ENCODE peak calls at places on chromosomes 12 and 14, in ten cellular contexts. T is endothelial cell of umbilical vein, Z is body of pancreas, E is Peyer's patch, K is ovary, B is lower leg skin, C is A549, Y is breast epithelium, S is uterus, G is testis. O is an unnamed sample.

GRCh38 chr12:119308743-119309456 is 25.6 kb upstream of the CCDC60 start:
- DNase-seq in Z (no peak), B (no peak), Y (no peak), S (no peak), C (no peak), T (no peak), K (no peak), E (no peak), G (no peak), O (no peak)

GRCh38 chr14:104595911-104596450 is 8.6 kb downstream of the TMEM179 start:
- DNase-seq in Z (no peak), B (no peak), T (no peak), S (no peak), Y (no peak), K (peak), C (no peak), G (no peak), E (no peak), O (peak)

GRCh38 chr12:116687888-116688287 is 50.0 kb downstream of the SPRING1 start:
- DNase-seq in E (no peak), G (peak), Y (no peak), C (peak), S (peak), K (peak), T (peak), B (peak), Z (peak), O (peak)

GRCh38 chr12:1939745-1940607 is 21.5 kb upstream of the CACNA2D4 start:
- DNase-seq in C (peak), G (peak), B (peak), S (peak), Z (peak), E (peak), T (peak), K (peak), Y (peak), O (peak)

GRCh38 chr12:105427883-105428282 is 97.4 kb downstream of the C12orf75 start:
- DNase-seq in Y (no peak), S (no peak), T (peak), C (no peak), Z (no peak), B (no peak), G (no peak), E (no peak), K (no peak), O (no peak)

GRCh38 chr14:28773917-28774691 is 7.5 kb downstream of the FOXG1 start:
- DNase-seq in T (no peak), C (peak), E (no peak), Z (peak), S (no peak), K (no peak), B (no peak), G (peak), Y (no peak), O (no peak)

GRCh38 chr12:130849561-130850417 is 10.7 kb upstream of the STX2 start:
- DNase-seq in E (no peak), Y (no peak), S (no peak), K (no peak), B (no peak), C (no peak), G (no peak), Z (peak), T (no peak), O (no peak)

GRCh38 chr12:31491819-31492598 is 98.9 kb downstream of the DENND5B start:
- DNase-seq in C (peak), E (no peak), T (peak), Z (peak), G (no peak), B (no peak), K (no peak), S (peak), Y (peak), O (no peak)

GRCh38 chr12:34304001-34304400 is 281.7 kb downstream of the ALG10 start:
- DNase-seq in E (no peak), Z (no peak), C (no peak), K (no peak), B (no peak), T (no peak), Y (no peak), S (no peak), G (no peak), O (no peak)

GRCh38 chr12:14185441-14186192 is 179.9 kb upstream of the ATF7IP start:
- DNase-seq in B (no peak), Z (peak), Y (no peak), S (no peak), G (peak), E (no peak), K (no peak), C (peak), T (peak), O (no peak)

GRCh38 chr12:94649349-94650142 is 811 bp downstream of the TMCC3 start:
- DNase-seq in S (peak), G (peak), E (peak), K (peak), Y (no peak), B (no peak), Z (peak), C (peak), T (peak), O (peak)

GRCh38 chr12:76029982-76030377 is 1.6 kb downstream of the PHLDA1 start:
- DNase-seq in E (no peak), G (peak), C (peak), B (no peak), Z (peak), Y (no peak), K (peak), T (peak), S (no peak), O (no peak)

GRCh38 chr12:118500302-118500701 is 123.9 kb downstream of the SUDS3 start:
- DNase-seq in K (no peak), G (no peak), E (no peak), C (no peak), S (no peak), B (no peak), Y (no peak), T (no peak), Z (no peak), O (peak)

GRCh38 chr14:22554706-22555572 is 34.1 kb downstream of the DAD1 start:
- DNase-seq in Z (no peak), G (no peak), B (no peak), S (no peak), E (no peak), K (no peak), Y (no peak), T (no peak), C (no peak), O (no peak)

GRCh38 chr12:123696641-123697040 is 15.5 kb upstream of the ATP6V0A2 start:
- DNase-seq in S (no peak), T (no peak), K (no peak), B (no peak), Y (no peak), C (no peak), Z (no peak), G (peak), E (no peak), O (no peak)

GRCh38 chr14:66403183-66403582 is 83.0 kb upstream of the CCDC196 start:
- DNase-seq in E (no peak), B (no peak), Z (peak), G (no peak), S (no peak), K (no peak), C (peak), T (peak), Y (no peak), O (no peak)

GRCh38 chr14:22200977-22201605 is 387.9 kb downstream of the DAD1 start:
- DNase-seq in E (no peak), C (peak), B (no peak), K (no peak), Z (no peak), S (no peak), Y (no peak), T (peak), G (peak), O (no peak)

GRCh38 chr12:88334271-88334670 is 192.2 kb downstream of the TMTC3 start:
- DNase-seq in T (no peak), Z (peak), G (no peak), E (no peak), C (no peak), B (no peak), K (peak), S (peak), Y (peak), O (no peak)

GRCh38 chr12:68890701-68891113 is 42.3 kb downstream of the CPM start:
- DNase-seq in B (no peak), Y (no peak), K (no peak), C (no peak), G (peak), S (no peak), E (no peak), Z (peak), T (no peak), O (no peak)

GRCh38 chr14:91872517-91873470 is 5.5 kb upstream of the TC2N start:
- DNase-seq in S (peak), Z (peak), T (peak), E (peak), Y (peak), G (peak), K (no peak), B (peak), C (peak), O (peak)

GRCh38 chr12:100115291-100115690 is 27.4 kb downstream of the BLTP3B start:
- DNase-seq in K (no peak), T (no peak), Z (no peak), C (no peak), S (no peak), B (no peak), G (no peak), Y (no peak), E (no peak), O (no peak)

GRCh38 chr14:101068958-101069549 is 165.5 kb upstream of the RTL1 start:
- DNase-seq in E (peak), Z (no peak), G (peak), C (no peak), S (peak), K (peak), Y (no peak), B (peak), T (peak), O (peak)

GRCh38 chr12:102479099-102479887 is 1.1 kb downstream of the IGF1 start:
- DNase-seq in C (no peak), E (no peak), B (no peak), T (no peak), S (no peak), K (no peak), Y (no peak), Z (no peak), G (no peak), O (no peak)

GRCh38 chr14:104335611-104336010 is 197.2 kb downstream of the KIF26A start:
- DNase-seq in K (no peak), G (peak), Y (peak), Z (no peak), S (no peak), E (no peak), B (no peak), T (no peak), C (no peak), O (no peak)

GRCh38 chr14:49687942-49688700 is at the start of gene POLE2:
- DNase-seq in T (peak), C (peak), S (peak), B (peak), E (peak), Y (peak), Z (peak), K (peak), G (peak), O (peak)
- TF ChIP-seq POLR2A in T (peak), C (peak), S (no peak), B (no peak), E (no peak), Y (no peak), Z (no peak), K (no peak), G (no peak), O (no peak)

GRCh38 chr14:72800848-72801370 is 93.0 kb downstream of the DPF3 start:
- DNase-seq in E (no peak), C (no peak), K (no peak), Y (no peak), S (no peak), G (no peak), T (no peak), B (no peak), Z (no peak), O (no peak)
- TF ChIP-seq CTCF in E (no peak), C (no peak), K (no peak), Y (no peak), S (no peak), G (no peak), T (no peak), B (no peak), Z (no peak), O (no peak)

DNA sequence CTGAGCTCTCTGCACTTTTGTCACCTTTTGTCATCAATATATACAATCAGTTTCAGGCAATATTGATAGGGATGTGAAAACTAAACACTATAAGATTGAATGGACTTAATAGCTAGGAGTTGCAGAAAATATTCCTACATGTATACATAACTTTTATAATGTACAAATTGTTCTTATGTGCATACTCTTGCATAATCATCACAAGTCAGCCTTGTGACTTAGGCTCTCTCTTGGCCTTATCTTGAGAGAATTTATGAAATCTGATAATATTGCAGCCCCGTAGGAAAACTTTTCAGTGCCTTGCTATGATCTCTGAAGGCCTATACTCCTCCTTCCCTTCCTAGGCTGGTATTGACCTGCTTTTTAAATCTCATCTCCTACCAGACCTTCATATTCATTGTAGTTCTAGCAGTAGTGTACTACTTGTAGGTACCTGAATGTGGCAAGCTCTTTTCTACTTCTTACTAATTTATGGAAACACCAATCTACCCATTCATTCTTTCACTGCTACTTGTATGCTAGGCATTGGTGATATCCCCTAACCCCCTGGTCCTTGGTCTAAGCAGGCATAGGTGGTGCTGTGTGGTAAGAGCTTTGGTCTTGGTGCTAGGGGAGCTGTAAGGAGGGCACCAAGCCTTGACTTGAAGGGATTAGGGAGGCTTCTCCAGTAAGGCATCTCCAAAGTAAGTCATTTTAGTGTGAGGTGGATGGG is 100.0 kb downstream of the PRKCH start:
- DNase-seq in S (no peak), Z (no peak), G (no peak), Y (no peak), B (no peak), E (no peak), C (no peak), T (no peak), K (no peak), O (no peak)
- TF ChIP-seq POLR2A in S (no peak), Z (no peak), G (no peak), Y (no peak), B (no peak), E (no peak), C (no peak), T (no peak), K (no peak), O (no peak)

GRCh38 chr12:3320881-3321509 is 170.0 kb upstream of the PRMT8 start:
- DNase-seq in K (no peak), S (no peak), T (no peak), Y (no peak), B (no peak), E (no peak), G (no peak), Z (peak), C (no peak), O (no peak)

GRCh38 chr12:3317481-3317815 is 173.6 kb upstream of the PRMT8 start:
- DNase-seq in K (no peak), G (no peak), T (no peak), E (no peak), Y (no peak), B (no peak), S (no peak), Z (no peak), C (no peak), O (no peak)

GRCh38 chr12:3317841-3318501 is 173.0 kb upstream of the PRMT8 start:
- DNase-seq in E (no peak), S (no peak), B (no peak), Y (no peak), G (no peak), K (no peak), T (no peak), Z (no peak), C (no peak), O (no peak)

GRCh38 chr12:3321881-3322280 is 169.1 kb upstream of the PRMT8 start:
- DNase-seq in E (no peak), T (no peak), S (no peak), K (no peak), B (no peak), C (no peak), Y (no peak), Z (no peak), G (no peak), O (no peak)

GRCh38 chr12:3319723-3320492 is 171.1 kb upstream of the PRMT8 start:
- DNase-seq in K (no peak), Y (no peak), S (no peak), C (peak), B (no peak), G (no peak), Z (no peak), T (no peak), E (no peak), O (no peak)
- TF ChIP-seq CTCF in K (no peak), Y (no peak), S (no peak), C (no peak), B (no peak), G (no peak), Z (no peak), T (no peak), E (no peak), O (no peak)

O was measured in heart left ventricle.